ENCODE peak calls at places on chromosomes 7 and 10, in ten cellular contexts. W is AG04450, N is NCI-H1417, E is NCI-H2107, B is iris pigment epithelial cell, H is astrocyte of the spinal cord, M is fibroblast of the conjunctiva, G is HEK293T, R is ELF-1, V is lower leg skin. P is an unnamed sample.

GRCh38 chr7:29627631-29628030 is 64.0 kb downstream of the PRR15 start:
- DNase-seq in B (no peak), M (no peak), R (no peak), E (no peak), H (no peak), W (no peak), V (no peak), N (no peak), G (no peak), P (no peak)

GRCh38 chr7:107989618-107990373 is 13.2 kb downstream of the LAMB1 start:
- DNase-seq in H (peak), W (no peak), G (no peak), B (peak), V (no peak), R (no peak), E (no peak), M (peak), N (no peak), P (no peak)

GRCh38 chr7:2633538-2634264 is 1.9 kb downstream of the TTYH3 start:
- DNase-seq in G (no peak), B (peak), V (no peak), E (no peak), M (peak), W (peak), R (peak), N (no peak), H (peak), P (no peak)

GRCh38 chr7:21370283-21370982 is 57.5 kb upstream of the SP4 start:
- DNase-seq in N (peak), R (peak), G (no peak), W (no peak), M (no peak), H (no peak), E (no peak), B (no peak), V (no peak), P (no peak)

GRCh38 chr7:18505870-18506460 is 10.4 kb downstream of the HDAC9 start:
- DNase-seq in W (no peak), E (no peak), V (no peak), H (peak), B (peak), N (no peak), M (no peak), G (no peak), R (no peak), P (no peak)

GRCh38 chr7:151757274-151757673 is 119.6 kb downstream of the PRKAG2 start:
- DNase-seq in B (peak), W (no peak), G (no peak), V (no peak), E (no peak), H (peak), M (no peak), N (no peak), R (no peak), P (no peak)

GRCh38 chr10:28676297-28676967 is 889 bp upstream of the BAMBI start:
- DNase-seq in N (peak), B (no peak), G (no peak), E (no peak), H (no peak), V (peak), R (peak), M (no peak), W (no peak), P (no peak)

GRCh38 chr7:131625817-131626372 is 69.5 kb upstream of the PODXL start:
- DNase-seq in V (no peak), M (no peak), R (peak), H (peak), N (no peak), W (peak), B (peak), E (no peak), G (no peak), P (no peak)

GRCh38 chr7:85516675-85517074 is 329.8 kb upstream of the SEMA3D start:
- DNase-seq in W (no peak), B (peak), E (no peak), N (no peak), H (peak), M (no peak), R (no peak), G (no peak), V (no peak), P (no peak)

GRCh38 chr7:35581564-35581963 is 113.4 kb downstream of the HERPUD2 start:
- DNase-seq in N (no peak), V (no peak), M (no peak), G (no peak), H (no peak), B (no peak), E (no peak), W (no peak), R (no peak), P (no peak)

GRCh38 chr7:157837047-157837446 is 500.2 kb downstream of the DNAJB6 start:
- DNase-seq in G (no peak), N (no peak), V (no peak), W (no peak), E (no peak), B (no peak), M (no peak), R (no peak), H (no peak), P (no peak)

GRCh38 chr10:96846395-96846794 is 14.3 kb downstream of the LCOR start:
- DNase-seq in W (no peak), E (no peak), G (no peak), V (no peak), H (no peak), N (no peak), M (no peak), B (no peak), R (no peak), P (no peak)

P was measured in NCI-H2081 treated with DMSO at 0.1 percent for 48 hours.